ENCODE peak calls at places on chromosomes 2 and 18, in six cellular contexts. V, H, R, B, T and I are unnamed samples.

GRCh38 chr2:122451040-122451439 is 695.6 kb downstream of the TSN start:
- DNase-seq in V (peak), H (peak), R (peak), T (no peak), B (peak), I (peak)

GRCh38 chr2:905833-906140 is 44.9 kb upstream of the SNTG2 start:
- DNase-seq in H (no peak), B (no peak), R (no peak), T (no peak), V (no peak), I (no peak)

GRCh38 chr2:76862901-76863300 is 659.3 kb downstream of the LRRTM4 start:
- DNase-seq in T (no peak), H (no peak), R (no peak), V (no peak), B (no peak), I (no peak)

GRCh38 chr2:68594674-68595492 is 48.5 kb upstream of the PROKR1 start:
- DNase-seq in T (no peak), V (peak), H (peak), B (peak), R (peak), I (no peak)

GRCh38 chr18:57959278-57959677 is 84.7 kb upstream of the NEDD4L start:
- DNase-seq in H (peak), V (peak), R (peak), T (no peak), B (peak), I (no peak)

GRCh38 chr2:118224144-118224887 is 136.0 kb downstream of the INSIG2 start:
- DNase-seq in V (peak), T (no peak), H (peak), R (no peak), B (no peak), I (no peak)

GRCh38 chr2:123419976-123420375 is 605.1 kb upstream of the CNTNAP5 start:
- DNase-seq in H (no peak), B (no peak), R (no peak), V (no peak), T (no peak), I (no peak)

GRCh38 chr18:54717673-54718435 is 110.4 kb upstream of the RAB27B start:
- DNase-seq in R (no peak), V (peak), B (no peak), H (no peak), T (no peak), I (peak)

GRCh38 chr2:56018202-56018601 is 94.6 kb upstream of the EFEMP1 start:
- DNase-seq in H (no peak), V (no peak), T (no peak), B (no peak), R (no peak), I (no peak)

GRCh38 chr2:181998045-181998444 is 12.4 kb downstream of the PPP1R1C start:
- DNase-seq in R (no peak), B (no peak), T (no peak), V (peak), H (peak), I (no peak)

GRCh38 chr18:6044773-6045172 is 149.5 kb upstream of the TMEM200C start:
- DNase-seq in V (no peak), B (no peak), R (peak), T (no peak), H (peak), I (no peak)

GRCh38 chr18:44627245-44627644 is 53.4 kb upstream of the SETBP1 start:
- DNase-seq in R (peak), V (peak), B (peak), T (no peak), H (no peak), I (no peak)

GRCh38 chr2:61016392-61017002 is 1.0 kb upstream of the PEX13 start:
- DNase-seq in B (no peak), T (no peak), R (no peak), H (peak), V (no peak), I (no peak)

GRCh38 chr2:1492696-1493095 is 79.4 kb downstream of the TPO start:
- DNase-seq in H (peak), B (no peak), V (no peak), R (no peak), T (no peak), I (no peak)

GRCh38 chr2:118255771-118256372 is 167.6 kb downstream of the INSIG2 start:
- DNase-seq in V (no peak), H (no peak), B (no peak), T (no peak), R (no peak), I (no peak)

GRCh38 chr2:219401621-219402020 is 13.9 kb upstream of the DNPEP start:
- DNase-seq in B (no peak), T (no peak), H (no peak), R (no peak), V (no peak), I (no peak)

GRCh38 chr2:68721482-68722071 is 13.0 kb upstream of the ARHGAP25 start:
- DNase-seq in R (no peak), B (no peak), H (peak), V (peak), T (no peak), I (no peak)

GRCh38 chr2:164542584-164543021 is 78.7 kb downstream of the GRB14 start:
- DNase-seq in B (peak), T (no peak), V (peak), H (peak), R (peak), I (no peak)

GRCh38 chr2:175167076-175167791 is 769 bp downstream of the ATF2 start:
- DNase-seq in V (peak), T (no peak), B (peak), H (peak), R (no peak), I (no peak)

GRCh38 chr2:98460573-98461560 is 16.2 kb downstream of the INPP4A start:
- DNase-seq in B (no peak), T (no peak), V (no peak), H (no peak), R (no peak), I (no peak)

GRCh38 chr2:118658581-118659248 is 188.7 kb downstream of the EN1 start:
- DNase-seq in H (no peak), B (no peak), T (no peak), V (no peak), R (no peak), I (no peak)

GRCh38 chr2:171056307-171056706 is 104.4 kb downstream of the TLK1 start:
- DNase-seq in V (no peak), H (no peak), R (peak), B (peak), T (no peak), I (no peak)

GRCh38 chr2:8511868-8512612 is 169.8 kb upstream of the ID2 start:
- DNase-seq in B (peak), V (peak), R (peak), T (no peak), H (no peak), I (no peak)

GRCh38 chr18:31427010-31427409 is 20.5 kb upstream of the DSG3 start:
- DNase-seq in H (no peak), V (no peak), R (no peak), B (no peak), T (no peak), I (no peak)

GRCh38 chr2:152428800-152429637 is 94.0 kb downstream of the FMNL2 start:
- DNase-seq in R (no peak), B (no peak), V (no peak), H (no peak), T (no peak), I (no peak)

GRCh38 chr2:54673501-54673998 is 49.9 kb upstream of the EML6 start:
- DNase-seq in B (no peak), R (no peak), H (peak), V (peak), T (no peak), I (no peak)

GRCh38 chr2:235638541-235639192 is 144.8 kb downstream of the AGAP1 start:
- DNase-seq in R (no peak), T (no peak), H (peak), B (no peak), V (no peak), I (no peak)

GRCh38 chr18:2572144-2572682 is 856 bp downstream of the NDC80 start:
- DNase-seq in H (no peak), B (no peak), R (no peak), V (peak), T (no peak), I (no peak)

GRCh38 chr2:31528823-31529222 is 51.9 kb downstream of the SRD5A2 start:
- DNase-seq in B (no peak), R (no peak), H (no peak), T (no peak), V (no peak), I (no peak)